ENCODE peak calls at places on chromosomes 6 and 20, in five cellular contexts. K, I, N, G and C are unnamed samples.

GRCh38 chr20:63835031-63835858 is 4.2 kb upstream of the ZBTB46 start:
- DNase-seq in K (peak), I (no peak), N (peak), G (peak), C (peak)

GRCh38 chr6:44451803-44452690 is 64.5 kb downstream of the CDC5L start:
- DNase-seq in K (no peak), I (no peak), N (no peak), G (no peak), C (no peak)

GRCh38 chr6:107418118-107418517 is 41.2 kb downstream of the PDSS2 start:
- DNase-seq in K (no peak), I (no peak), N (no peak), G (peak), C (no peak)

GRCh38 chr6:47275640-47276039 is 34.1 kb downstream of the TNFRSF21 start:
- DNase-seq in K (no peak), I (no peak), N (no peak), G (no peak), C (no peak)

GRCh38 chr6:57262901-57263694 is 41.0 kb upstream of the RAB23 start:
- DNase-seq in K (no peak), I (no peak), N (no peak), G (no peak), C (peak)

GRCh38 chr20:31440012-31440659 is at the start of gene DEFB123:
- DNase-seq in K (no peak), I (no peak), N (no peak), G (no peak), C (no peak)

GRCh38 chr6:165880721-165881120 is 217.7 kb upstream of the PDE10A start:
- DNase-seq in K (no peak), I (no peak), N (no peak), G (no peak), C (peak)

GRCh38 chr20:46118481-46119020 is 437 bp downstream of the CD40 start:
- DNase-seq in K (no peak), I (no peak), N (no peak), G (no peak), C (no peak)

GRCh38 chr6:45586216-45587171 is 208.8 kb upstream of the SUPT3H start:
- DNase-seq in K (no peak), I (peak), N (no peak), G (no peak), C (no peak)

GRCh38 chr6:90086517-90086916 is 192.2 kb downstream of the GJA10 start:
- DNase-seq in K (no peak), I (no peak), N (no peak), G (no peak), C (no peak)

GRCh38 chr20:64152906-64153305 is 11.3 kb upstream of the MYT1 start:
- DNase-seq in K (no peak), I (no peak), N (no peak), G (no peak), C (no peak)

GRCh38 chr6:44809256-44809655 is 421.8 kb downstream of the CDC5L start:
- DNase-seq in K (no peak), I (no peak), N (no peak), G (no peak), C (no peak)

GRCh38 chr20:31718952-31719643 is 3.6 kb downstream of the BCL2L1 start:
- DNase-seq in K (no peak), I (no peak), N (no peak), G (no peak), C (no peak)

GRCh38 chr6:85684809-85685171 is 42.1 kb upstream of the SYNCRIP start:
- DNase-seq in K (no peak), I (no peak), N (no peak), G (no peak), C (no peak)

GRCh38 chr6:56093776-56094175 is 153.6 kb downstream of the COL21A1 start:
- DNase-seq in K (no peak), I (no peak), N (no peak), G (no peak), C (no peak)

GRCh38 chr6:34234667-34235604 is 1.7 kb upstream of the HMGA1 start:
- DNase-seq in K (no peak), I (peak), N (peak), G (no peak), C (no peak)

GRCh38 chr6:89596056-89596455 is 42.5 kb downstream of the LYRM2 start:
- DNase-seq in K (no peak), I (no peak), N (no peak), G (no peak), C (no peak)

GRCh38 chr20:3670511-3670910 is 7.3 kb upstream of the GFRA4 start:
- DNase-seq in K (no peak), I (no peak), N (no peak), G (no peak), C (no peak)

GRCh38 chr6:45892196-45892595 is 123.5 kb downstream of the CLIC5 start:
- DNase-seq in K (no peak), I (no peak), N (no peak), G (no peak), C (no peak)

GRCh38 chr6:20640181-20640580 is 105.9 kb downstream of the CDKAL1 start:
- DNase-seq in K (no peak), I (no peak), N (no peak), G (no peak), C (no peak)

GRCh38 chr6:33206027-33206863 is 1.8 kb downstream of the HSD17B8 start:
- DNase-seq in K (no peak), I (no peak), N (no peak), G (no peak), C (peak)

GRCh38 chr6:169972736-169973135 is 221.3 kb downstream of the ERMARD start:
- DNase-seq in K (no peak), I (no peak), N (no peak), G (no peak), C (peak)

GRCh38 chr20:4508773-4509172 is 212.9 kb upstream of the PRND start:
- DNase-seq in K (no peak), I (no peak), N (no peak), G (no peak), C (peak)

GRCh38 chr6:81937296-81937937 is 184.9 kb upstream of the TENT5A start:
- DNase-seq in K (no peak), I (no peak), N (no peak), G (no peak), C (peak)

GRCh38 chr20:54276577-54277169 is 68.8 kb downstream of the PFDN4 start:
- DNase-seq in K (no peak), I (no peak), N (no peak), G (no peak), C (no peak)

GRCh38 chr6:159595173-159595572 is 97.9 kb downstream of the SOD2 start:
- DNase-seq in K (peak), I (no peak), N (no peak), G (no peak), C (no peak)

GRCh38 chr6:53250761-53251672 is 97.7 kb downstream of the ELOVL5 start:
- DNase-seq in K (no peak), I (no peak), N (no peak), G (no peak), C (no peak)

GRCh38 chr6:168206681-168207274 is 112.8 kb downstream of the DACT2 start:
- DNase-seq in K (no peak), I (no peak), N (no peak), G (no peak), C (no peak)

GRCh38 chr6:166955121-166955864 is 1.1 kb downstream of the RNASET2 start:
- DNase-seq in K (no peak), I (no peak), N (no peak), G (no peak), C (no peak)

GRCh38 chr6:106927531-106928398 is 46.8 kb downstream of the CD24 start:
- DNase-seq in K (no peak), I (no peak), N (peak), G (peak), C (peak)

GRCh38 chr20:5136096-5136495 is 9.3 kb downstream of the CDS2 start:
- DNase-seq in K (no peak), I (no peak), N (no peak), G (no peak), C (peak)

GRCh38 chr6:82030761-82031160 is 216.8 kb downstream of the IBTK start:
- DNase-seq in K (no peak), I (no peak), N (no peak), G (no peak), C (no peak)

GRCh38 chr20:54184920-54185626 is 11.3 kb upstream of the CYP24A1 start:
- DNase-seq in K (peak), I (no peak), N (no peak), G (no peak), C (no peak)

GRCh38 chr6:388202-388903 is 3.2 kb upstream of the IRF4 start:
- DNase-seq in K (no peak), I (no peak), N (no peak), G (no peak), C (no peak)

GRCh38 chr6:123091091-123091895 is 95.3 kb downstream of the CLVS2 start:
- DNase-seq in K (no peak), I (no peak), N (no peak), G (no peak), C (no peak)

GRCh38 chr6:42898891-42899361 is 16.9 kb upstream of the PTCRA start:
- DNase-seq in K (peak), I (no peak), N (peak), G (no peak), C (peak)

GRCh38 chr6:30885999-30886896 is 1.9 kb downstream of the DDR1 start:
- DNase-seq in K (peak), I (no peak), N (no peak), G (peak), C (peak)

GRCh38 chr6:25637946-25638345 is 14.1 kb upstream of the SCGN start:
- DNase-seq in K (no peak), I (no peak), N (no peak), G (no peak), C (no peak)